ENCODE peak calls at places on chromosomes 16 and 17, in nine cellular contexts. F, Z, T, X, C, B, Y, I and R are unnamed samples.
A peak's percentile ranks its signal among the peaks of the same experiment; 100 is the strongest.

GRCh38 chr17:2237521-2237921 is 66.1 kb downstream of the SMG6 start:
- DNase-seq in F (no peak), Z (no peak), T (no peak), X (no peak), C (no peak), B (peak; percentile 76), Y (no peak), I (no peak), R (no peak)

GRCh38 chr16:14018848-14019247 is 52.3 kb upstream of the MRTFB start:
- DNase-seq in F (no peak), Z (no peak), T (no peak), X (no peak), C (no peak), B (no peak), Y (no peak), I (no peak), R (no peak)

GRCh38 chr16:77584205-77584859 is 138.0 kb upstream of the NUDT7 start:
- DNase-seq in F (peak; percentile 57), Z (no peak), T (peak; percentile 77), X (no peak), C (peak; percentile 63), B (peak; percentile 43), Y (no peak), I (peak; percentile 59), R (peak; percentile 36)

GRCh38 chr17:18033442-18034099 is 5.4 kb downstream of the ATPAF2 start:
- DNase-seq in F (peak; percentile 47), Z (peak; percentile 62), T (peak; percentile 91), X (peak; percentile 60), C (peak; percentile 87), B (peak; percentile 52), Y (peak; percentile 17), I (peak; percentile 64), R (peak; percentile 87)

GRCh38 chr17:81165246-81166032 is at the start of gene PVALEF:
- DNase-seq in F (no peak), Z (no peak), T (no peak), X (peak; percentile 59), C (no peak), B (no peak), Y (no peak), I (peak; percentile 38), R (peak; percentile 43)

GRCh38 chr17:73792994-73793393 is 148.7 kb upstream of the SDK2 start:
- DNase-seq in F (no peak), Z (no peak), T (no peak), X (no peak), C (no peak), B (no peak), Y (no peak), I (no peak), R (no peak)

GRCh38 chr16:80148826-80149225 is 392.0 kb upstream of the DYNLRB2 start:
- DNase-seq in F (no peak), Z (no peak), T (no peak), X (no peak), C (no peak), B (no peak), Y (no peak), I (no peak), R (no peak)

GRCh38 chr17:79612468-79613194 is 1.8 kb upstream of the RBFOX3 start:
- DNase-seq in F (peak; percentile 81), Z (no peak), T (peak; percentile 74), X (no peak), C (peak; percentile 5), B (no peak), Y (no peak), I (peak; percentile 69), R (peak; percentile 49)

GRCh38 chr17:4588391-4588790 is 4.1 kb downstream of the SMTNL2 start:
- DNase-seq in F (no peak), Z (no peak), T (no peak), X (no peak), C (no peak), B (no peak), Y (no peak), I (no peak), R (no peak)

GRCh38 chr16:56865394-56866062 is 521 bp downstream of the SLC12A3 start:
- DNase-seq in F (no peak), Z (no peak), T (no peak), X (no peak), C (no peak), B (no peak), Y (no peak), I (no peak), R (no peak)

GRCh38 chr17:19238167-19238505 is 970 bp downstream of the EPN2 start:
- DNase-seq in F (no peak), Z (no peak), T (peak; percentile 41), X (peak; percentile 48), C (no peak), B (peak; percentile 42), Y (no peak), I (peak; percentile 15), R (no peak)

GRCh38 chr16:69707920-69708683 is 18.3 kb downstream of the NQO1 start:
- DNase-seq in F (no peak), Z (no peak), T (no peak), X (no peak), C (no peak), B (no peak), Y (no peak), I (no peak), R (no peak)

DNA sequence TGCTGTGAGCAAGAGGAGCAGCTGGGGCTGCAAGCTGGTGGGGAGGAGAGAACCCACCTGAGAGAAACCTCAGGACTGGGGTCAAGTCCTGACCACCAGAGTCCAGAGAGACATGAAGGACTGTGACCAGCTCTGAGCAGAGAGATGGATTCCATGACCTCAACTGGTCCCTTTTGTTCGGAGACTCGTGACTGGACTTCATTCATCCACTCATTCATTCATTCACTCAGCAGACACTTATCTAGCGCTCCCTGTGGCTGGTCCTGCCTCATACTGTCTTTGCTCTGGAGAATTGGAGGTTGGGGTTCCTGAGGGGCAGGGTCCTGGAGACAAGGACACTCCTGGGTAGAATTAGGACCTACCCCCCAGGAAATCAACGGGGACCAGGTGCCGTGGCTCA is 4.0 kb downstream of the ERBB2 start:
- DNase-seq in F (no peak), Z (no peak), T (no peak), X (no peak), C (no peak), B (no peak), Y (no peak), I (no peak), R (no peak)
- H3K27ac ChIP-seq in F (no peak overlapping the region), Z (peak overlapping the region; percentile 92), T (no peak overlapping the region), X (peak overlapping the region; percentile 96), C (no peak overlapping the region), B (no peak overlapping the region), Y (no peak overlapping the region), I (no peak overlapping the region), R (peak overlapping the region; percentile 60)

GRCh38 chr17:38606646-38607611 is 1.2 kb upstream of the SRCIN1 start:
- DNase-seq in F (no peak), Z (no peak), T (no peak), X (no peak), C (no peak), B (no peak), Y (no peak), I (no peak), R (no peak)
- H3K4me3 ChIP-seq in F (peak overlapping the region; percentile 68), Z (peak overlapping the region; percentile 84), T (peak overlapping the region; percentile 49), X (peak overlapping the region; percentile 71), C (no peak overlapping the region), B (peak overlapping the region; percentile 41), Y (peak overlapping the region; percentile 62), I (peak overlapping the region; percentile 66), R (peak overlapping the region; percentile 47)

GRCh38 chr16:84583995-84584394 is 33.9 kb downstream of the COTL1 start:
- DNase-seq in F (no peak), Z (no peak), T (no peak), X (no peak), C (no peak), B (no peak), Y (no peak), I (no peak), R (no peak)

GRCh38 chr16:84584678-84585077 is 33.2 kb downstream of the COTL1 start:
- DNase-seq in F (no peak), Z (no peak), T (no peak), X (no peak), C (no peak), B (no peak), Y (no peak), I (no peak), R (no peak)

GRCh38 chr16:84585886-84586285 is 32.0 kb downstream of the COTL1 start:
- DNase-seq in F (peak; percentile 72), Z (peak; percentile 60), T (peak; percentile 33), X (no peak), C (no peak), B (no peak), Y (no peak), I (peak; percentile 59), R (no peak)

GRCh38 chr16:84582958-84583516 is 34.8 kb downstream of the COTL1 start:
- DNase-seq in F (no peak), Z (no peak), T (no peak), X (no peak), C (peak; percentile 81), B (no peak), Y (no peak), I (no peak), R (no peak)

DNA sequence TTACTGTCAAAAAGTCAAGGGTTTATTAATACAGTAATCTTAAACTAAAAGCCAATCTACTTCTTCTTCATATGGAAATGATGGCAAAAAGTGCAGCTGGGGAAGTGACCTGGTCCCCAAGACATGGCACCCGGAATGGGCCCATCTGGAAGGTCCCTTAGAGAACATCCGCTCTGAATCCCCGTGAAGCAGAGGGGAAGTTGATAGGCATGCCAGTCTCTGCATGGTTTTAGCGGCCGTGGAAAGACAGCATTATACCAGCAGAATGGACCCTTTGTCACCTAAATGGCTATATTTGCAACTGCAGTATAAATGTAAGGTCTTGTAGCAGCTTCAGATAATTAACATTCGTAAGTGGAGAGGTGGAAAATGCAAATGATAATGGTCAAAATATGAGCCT is 32.4 kb downstream of the COTL1 start:
- DNase-seq in F (no peak), Z (no peak), T (no peak), X (no peak), C (no peak), B (no peak), Y (no peak), I (no peak), R (no peak)
- H3K27ac ChIP-seq in F (no peak overlapping the region), Z (no peak overlapping the region), T (no peak overlapping the region), X (no peak overlapping the region), C (no peak overlapping the region), B (no peak overlapping the region), Y (no peak overlapping the region), I (no peak overlapping the region), R (no peak overlapping the region)

DNA sequence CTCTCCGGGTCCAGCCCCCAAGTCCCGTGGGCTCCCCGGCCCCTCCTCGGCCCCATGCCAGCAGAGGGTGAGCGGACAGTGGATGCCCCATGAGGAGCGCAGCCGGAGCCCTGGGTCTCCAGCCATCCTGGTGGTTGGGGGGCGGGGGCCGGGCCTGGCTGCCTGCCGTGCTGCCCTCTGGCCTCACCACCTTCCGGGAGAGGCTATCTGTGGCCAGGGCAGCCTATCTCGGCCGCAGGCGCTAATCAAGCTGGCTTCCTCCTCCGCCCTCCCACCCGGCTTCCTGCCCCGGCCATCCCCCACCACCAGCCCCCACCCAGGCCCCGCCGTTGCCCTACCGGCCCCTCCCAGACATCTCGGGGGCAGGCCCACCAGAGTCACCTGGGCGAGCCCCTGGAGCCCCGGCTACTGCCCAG is 46.8 kb downstream of the ZFPM1 start:
- DNase-seq in F (peak; percentile 81), Z (no peak), T (no peak), X (no peak), C (no peak), B (no peak), Y (no peak), I (no peak), R (no peak)
- H3K4me3 ChIP-seq in F (no peak overlapping the region), Z (no peak overlapping the region), T (no peak overlapping the region), X (no peak overlapping the region), C (no peak overlapping the region), B (no peak overlapping the region), Y (no peak overlapping the region), I (no peak overlapping the region), R (no peak overlapping the region)